ENCODE peak calls at places on chromosomes 1 and 21, in six cellular contexts. R is A549, P is GM12878, H is IMR-90, Z is K562, N is HepG2. A is an unnamed sample.

GRCh38 chr21:42593007-42593814 is 60.2 kb upstream of the PDE9A start:
- DNase-seq in R (peak; percentile 80), P (no peak), H (peak; percentile 26), Z (peak; percentile 94), N (peak; percentile 48), A (peak; percentile 92)

GRCh38 chr1:87325982-87326738 is 2.5 kb upstream of the LMO4 start:
- DNase-seq in R (peak; percentile 22), P (no peak), H (peak; percentile 49), Z (peak; percentile 48), N (peak; percentile 44), A (peak; percentile 52)

GRCh38 chr21:41506005-41506404 is 2.0 kb downstream of the TMPRSS2 start:
- DNase-seq in R (no peak), P (no peak), H (no peak), Z (no peak), N (no peak), A (no peak)

GRCh38 chr1:247043406-247043805 is 35.2 kb downstream of the ZNF670 start:
- DNase-seq in R (no peak), P (no peak), H (no peak), Z (no peak), N (no peak), A (no peak)

GRCh38 chr1:11654571-11655262 is at the start of gene FBXO44:
- DNase-seq in R (no peak), P (no peak), H (no peak), Z (peak; percentile 83), N (peak; percentile 62), A (peak; percentile 71)

GRCh38 chr1:85460555-85461088 is 4.3 kb downstream of the DDAH1 start:
- DNase-seq in R (no peak), P (no peak), H (no peak), Z (no peak), N (peak; percentile 65), A (no peak)

GRCh38 chr1:28482138-28482537 is 23.7 kb upstream of the RCC1 start:
- DNase-seq in R (no peak), P (no peak), H (no peak), Z (no peak), N (no peak), A (no peak)

GRCh38 chr1:216621536-216621935 is 101.7 kb downstream of the ESRRG start:
- DNase-seq in R (no peak), P (no peak), H (no peak), Z (no peak), N (no peak), A (no peak)

GRCh38 chr1:47332779-47333577 is 612 bp upstream of the CMPK1 start:
- DNase-seq in R (no peak), P (no peak), H (no peak), Z (no peak), N (no peak), A (no peak)

GRCh38 chr1:29498126-29499100 is 262.1 kb downstream of the PTPRU start:
- DNase-seq in R (no peak), P (no peak), H (peak; percentile 11), Z (no peak), N (no peak), A (no peak)

DNA sequence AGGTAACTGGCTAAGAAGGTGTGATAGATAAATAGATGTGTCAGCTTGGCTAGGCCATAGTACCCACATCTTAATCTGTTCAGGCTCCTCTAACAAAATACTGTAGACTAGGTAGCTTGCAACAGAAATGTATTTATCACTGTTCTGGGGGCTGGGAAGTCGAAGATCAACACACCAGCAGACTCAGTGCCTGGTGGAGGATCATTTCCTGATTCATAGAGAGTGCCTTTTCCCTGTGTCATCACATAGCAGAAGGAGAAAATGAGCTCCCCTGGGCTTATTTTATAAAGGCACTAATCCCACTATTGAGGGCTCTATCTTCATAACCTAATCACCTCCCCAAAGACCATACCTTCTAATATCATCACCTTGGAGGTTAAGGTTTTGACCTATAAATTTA is 532.7 kb upstream of the OLFM3 start:
- DNase-seq in R (no peak), P (no peak), H (no peak), Z (no peak), N (no peak), A (no peak)
- TF ChIP-seq BHLHE40 in R (no peak), P (no peak), H (no peak), Z (no peak), N (no peak), A (no peak)

GRCh38 chr21:15667824-15668223 is 62.0 kb upstream of the USP25 start:
- DNase-seq in R (no peak), P (no peak), H (no peak), Z (no peak), N (no peak), A (no peak)

GRCh38 chr21:15671188-15671587 is 58.6 kb upstream of the USP25 start:
- DNase-seq in R (no peak), P (peak; percentile 4), H (no peak), Z (no peak), N (no peak), A (no peak)

GRCh38 chr21:15669247-15669646 is 60.5 kb upstream of the USP25 start:
- DNase-seq in R (no peak), P (no peak), H (peak; percentile 57), Z (no peak), N (no peak), A (no peak)

GRCh38 chr21:15667010-15667409 is 62.8 kb upstream of the USP25 start:
- DNase-seq in R (no peak), P (no peak), H (peak; percentile 73), Z (no peak), N (no peak), A (no peak)
- TF ChIP-seq BHLHE40 in R (no peak), P (no peak), H (no peak), Z (no peak), N (no peak), A (no peak)

DNA sequence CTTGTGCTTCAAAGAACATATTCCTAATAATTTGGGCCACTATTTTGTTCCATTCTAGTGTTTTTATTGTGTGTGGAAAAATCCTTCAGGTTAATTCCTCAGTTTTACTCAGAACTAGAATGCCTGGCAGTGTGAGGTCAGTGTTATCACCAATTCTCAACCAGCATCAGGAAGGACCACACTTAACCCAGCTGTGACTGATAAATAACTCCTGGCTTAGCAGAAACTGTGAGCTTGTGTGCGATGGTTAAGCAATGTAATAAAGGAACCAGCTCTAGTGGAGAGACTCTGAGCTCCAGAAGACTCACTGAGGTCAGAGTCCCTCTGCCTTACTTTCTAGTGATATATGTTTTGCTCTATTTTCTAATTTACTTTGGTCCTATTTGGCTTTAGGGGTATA is 600.2 kb downstream of the LTN1 start:
- DNase-seq in R (no peak), P (no peak), H (peak; percentile 13), Z (no peak), N (no peak), A (no peak)
- TF ChIP-seq BHLHE40 in R (no peak), P (no peak), H (no peak), Z (no peak), N (no peak), A (no peak)

DNA sequence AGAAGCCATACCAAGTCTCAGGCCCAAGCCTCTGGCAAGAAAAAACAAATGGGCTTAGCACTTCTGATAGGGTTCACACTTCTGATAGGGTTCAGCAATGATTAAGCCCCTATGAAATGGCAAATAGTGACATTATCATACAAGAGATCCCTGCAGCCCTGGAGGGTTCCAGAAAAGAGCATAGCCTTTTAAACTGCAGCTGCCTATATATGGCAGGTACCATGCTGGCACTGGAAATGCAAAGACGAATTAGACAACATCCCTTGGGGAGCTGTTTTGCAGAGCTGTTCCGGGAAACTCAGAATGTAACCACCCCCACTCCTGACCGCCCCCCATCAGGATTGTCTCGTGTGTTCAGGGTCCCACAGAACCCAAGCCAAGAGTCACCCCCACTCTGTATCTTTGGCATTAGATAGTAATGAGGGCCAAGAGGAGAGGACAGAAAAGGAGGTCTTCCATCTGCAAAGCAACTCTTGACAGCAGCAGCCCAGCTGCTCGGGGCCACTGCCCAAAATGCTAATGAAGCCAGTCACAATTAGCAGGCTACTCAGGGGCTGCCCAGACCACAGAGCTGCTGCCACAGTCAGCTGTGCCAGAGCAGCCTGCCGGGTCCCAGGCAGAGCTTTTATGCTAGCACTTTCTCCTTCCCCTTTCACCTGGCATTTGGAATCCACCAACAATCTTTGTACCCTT is 50.9 kb downstream of the ITPKB start:
- DNase-seq in R (no peak), P (no peak), H (no peak), Z (no peak), N (no peak), A (no peak)
- TF ChIP-seq BHLHE40 in R (no peak), P (no peak), H (no peak), Z (no peak), N (no peak), A (no peak)

GRCh38 chr1:7560601-7561181 is 210.4 kb upstream of the VAMP3 start:
- DNase-seq in R (no peak), P (no peak), H (no peak), Z (no peak), N (no peak), A (no peak)
- TF ChIP-seq BHLHE40 in R (no peak), P (no peak), H (no peak), Z (no peak), N (no peak), A (no peak)